ENCODE peak calls at places on chromosomes 4 and X, in nine cellular contexts. One of them, this sample, is unnamed.

GRCh38 chr4:57548856-57549255 is 438.7 kb upstream of the IGFBP7 start:
- DNase-seq in HCT116: no peak
- DNase-seq in MM.1S: no peak
- DNase-seq in OCI-LY7: no peak
- DNase-seq in GM23338: no peak
- DNase-seq in GM23248: no peak
- DNase-seq in neural progenitor cell: no peak
- DNase-seq in SK-N-SH: peak
- DNase-seq in hepatocyte: no peak
- DNase-seq in this sample: no peak

GRCh38 chr4:4969298-4969697 is 50.0 kb downstream of the CYTL1 start:
- DNase-seq in hepatocyte: no peak
- DNase-seq in SK-N-SH: no peak
- DNase-seq in OCI-LY7: no peak
- DNase-seq in neural progenitor cell: no peak
- DNase-seq in GM23338: no peak
- DNase-seq in HCT116: peak
- DNase-seq in MM.1S: no peak
- DNase-seq in GM23248: peak
- DNase-seq in this sample: peak

GRCh38 chrX:13254076-13254785 is 65.6 kb downstream of the ATXN3L start:
- DNase-seq in MM.1S: peak
- DNase-seq in OCI-LY7: peak
- DNase-seq in HCT116: no peak
- DNase-seq in SK-N-SH: no peak
- DNase-seq in hepatocyte: peak
- DNase-seq in neural progenitor cell: peak
- DNase-seq in GM23248: peak
- DNase-seq in GM23338: no peak
- DNase-seq in this sample: peak

GRCh38 chr4:47662975-47663374 is 174.9 kb downstream of the CORIN start:
- DNase-seq in GM23248: peak
- DNase-seq in GM23338: peak
- DNase-seq in MM.1S: peak
- DNase-seq in SK-N-SH: no peak
- DNase-seq in neural progenitor cell: peak
- DNase-seq in HCT116: peak
- DNase-seq in OCI-LY7: peak
- DNase-seq in hepatocyte: no peak
- DNase-seq in this sample: peak

GRCh38 chr4:153483432-153484418 is 17.6 kb downstream of the TMEM131L start:
- DNase-seq in HCT116: no peak
- DNase-seq in MM.1S: no peak
- DNase-seq in OCI-LY7: no peak
- DNase-seq in GM23248: no peak
- DNase-seq in GM23338: no peak
- DNase-seq in neural progenitor cell: no peak
- DNase-seq in hepatocyte: no peak
- DNase-seq in SK-N-SH: no peak
- DNase-seq in this sample: no peak

GRCh38 chr4:131054489-131055019 is 1958.6 kb downstream of the C4orf33 start:
- DNase-seq in neural progenitor cell: peak
- DNase-seq in hepatocyte: no peak
- DNase-seq in MM.1S: no peak
- DNase-seq in SK-N-SH: no peak
- DNase-seq in OCI-LY7: no peak
- DNase-seq in GM23338: peak
- DNase-seq in HCT116: peak
- DNase-seq in GM23248: no peak
- DNase-seq in this sample: no peak

GRCh38 chrX:150772150-150772970 is 79.2 kb downstream of the MTMR1 start:
- DNase-seq in GM23248: peak
- DNase-seq in MM.1S: peak
- DNase-seq in SK-N-SH: peak
- DNase-seq in hepatocyte: peak
- DNase-seq in HCT116: peak
- DNase-seq in OCI-LY7: peak
- DNase-seq in neural progenitor cell: peak
- DNase-seq in GM23338: peak
- DNase-seq in this sample: peak

GRCh38 chrX:72540318-72540717 is 32.3 kb downstream of the HDAC8 start:
- DNase-seq in SK-N-SH: peak
- DNase-seq in neural progenitor cell: no peak
- DNase-seq in GM23248: peak
- DNase-seq in OCI-LY7: peak
- DNase-seq in MM.1S: no peak
- DNase-seq in hepatocyte: peak
- DNase-seq in HCT116: no peak
- DNase-seq in GM23338: peak
- DNase-seq in this sample: peak

GRCh38 chr4:128782875-128783614 is 26.5 kb upstream of the JADE1 start:
- DNase-seq in GM23248: peak
- DNase-seq in OCI-LY7: no peak
- DNase-seq in SK-N-SH: no peak
- DNase-seq in neural progenitor cell: no peak
- DNase-seq in HCT116: no peak
- DNase-seq in MM.1S: no peak
- DNase-seq in GM23338: no peak
- DNase-seq in hepatocyte: no peak
- DNase-seq in this sample: peak

GRCh38 chr4:3294401-3295241 is 1.8 kb downstream of the RGS12 start:
- DNase-seq in OCI-LY7: no peak
- DNase-seq in hepatocyte: no peak
- DNase-seq in MM.1S: no peak
- DNase-seq in HCT116: no peak
- DNase-seq in GM23248: no peak
- DNase-seq in SK-N-SH: no peak
- DNase-seq in GM23338: no peak
- DNase-seq in neural progenitor cell: no peak
- DNase-seq in this sample: no peak

GRCh38 chr4:113574636-113575103 is 186.9 kb downstream of the CAMK2D start:
- DNase-seq in MM.1S: no peak
- DNase-seq in SK-N-SH: no peak
- DNase-seq in GM23248: peak
- DNase-seq in HCT116: no peak
- DNase-seq in neural progenitor cell: peak
- DNase-seq in hepatocyte: peak
- DNase-seq in GM23338: no peak
- DNase-seq in OCI-LY7: peak
- DNase-seq in this sample: no peak

GRCh38 chr4:78938474-78938867 is 767 bp downstream of the PAQR3 start:
- DNase-seq in GM23248: peak
- DNase-seq in OCI-LY7: no peak
- DNase-seq in neural progenitor cell: no peak
- DNase-seq in hepatocyte: no peak
- DNase-seq in SK-N-SH: no peak
- DNase-seq in GM23338: no peak
- DNase-seq in HCT116: no peak
- DNase-seq in MM.1S: no peak
- DNase-seq in this sample: no peak

DNA sequence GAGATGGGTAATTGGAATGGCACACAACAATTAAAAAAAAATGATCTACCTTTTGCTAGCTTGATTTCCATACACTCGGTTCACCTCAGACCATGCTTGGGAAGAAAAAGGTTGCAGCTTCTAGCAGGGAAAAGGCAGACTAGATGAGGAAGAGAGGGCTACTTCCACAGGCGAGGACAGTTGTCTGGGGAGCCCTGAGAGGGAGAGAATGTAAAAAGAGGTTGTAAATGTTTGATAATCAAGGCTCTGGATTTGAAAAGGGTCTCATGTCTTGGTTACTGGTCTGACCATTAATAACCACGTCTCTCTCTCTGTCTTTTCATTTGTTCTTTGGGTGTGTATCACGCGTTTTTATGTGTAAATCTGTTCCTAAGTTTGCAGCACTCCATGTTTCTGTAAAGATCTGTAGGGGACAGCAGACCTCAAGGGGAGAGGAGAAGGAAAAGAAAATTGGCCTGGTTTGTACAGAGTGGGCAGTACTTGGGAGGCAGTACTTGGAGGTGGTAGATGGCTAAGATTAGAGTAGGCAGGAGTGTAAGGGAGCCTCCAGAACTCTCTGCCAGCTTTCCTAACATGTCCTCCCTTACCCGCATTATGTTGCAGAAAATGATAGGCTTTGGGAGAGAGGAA is 750 bp downstream of the ARMCX5 start:
- DNase-seq in HCT116: no peak
- DNase-seq in neural progenitor cell: no peak
- DNase-seq in MM.1S: no peak
- DNase-seq in SK-N-SH: no peak
- DNase-seq in OCI-LY7: no peak
- DNase-seq in hepatocyte: peak
- DNase-seq in GM23338: peak
- DNase-seq in GM23248: peak
- DNase-seq in this sample: peak
- TF ChIP-seq EZH2phosphoT487 in HCT116: no peak
- TF ChIP-seq EZH2phosphoT487 in neural progenitor cell: no peak
- TF ChIP-seq EZH2phosphoT487 in MM.1S: no peak
- TF ChIP-seq EZH2phosphoT487 in SK-N-SH: no peak
- TF ChIP-seq EZH2phosphoT487 in OCI-LY7: no peak
- TF ChIP-seq EZH2phosphoT487 in hepatocyte: no peak
- TF ChIP-seq EZH2phosphoT487 in GM23338: no peak
- TF ChIP-seq EZH2phosphoT487 in GM23248: no peak
- TF ChIP-seq EZH2phosphoT487 in this sample: no peak

GRCh38 chrX:276588-277171 is 4.5 kb upstream of the PLCXD1 start:
- DNase-seq in HCT116: no peak
- DNase-seq in GM23338: no peak
- DNase-seq in GM23248: peak
- DNase-seq in OCI-LY7: no peak
- DNase-seq in SK-N-SH: peak
- DNase-seq in MM.1S: no peak
- DNase-seq in neural progenitor cell: peak
- DNase-seq in hepatocyte: peak
- DNase-seq in this sample: peak
- TF ChIP-seq EZH2phosphoT487 in HCT116: no peak
- TF ChIP-seq EZH2phosphoT487 in GM23338: no peak
- TF ChIP-seq EZH2phosphoT487 in GM23248: no peak
- TF ChIP-seq EZH2phosphoT487 in OCI-LY7: no peak
- TF ChIP-seq EZH2phosphoT487 in SK-N-SH: no peak
- TF ChIP-seq EZH2phosphoT487 in MM.1S: no peak
- TF ChIP-seq EZH2phosphoT487 in neural progenitor cell: no peak
- TF ChIP-seq EZH2phosphoT487 in hepatocyte: no peak
- TF ChIP-seq EZH2phosphoT487 in this sample: no peak

GRCh38 chr4:105710012-105710600 is 1.5 kb downstream of the GSTCD start:
- DNase-seq in hepatocyte: no peak
- DNase-seq in MM.1S: no peak
- DNase-seq in GM23338: peak
- DNase-seq in neural progenitor cell: no peak
- DNase-seq in OCI-LY7: no peak
- DNase-seq in HCT116: no peak
- DNase-seq in SK-N-SH: peak
- DNase-seq in GM23248: no peak
- DNase-seq in this sample: no peak
- TF ChIP-seq EZH2phosphoT487 in hepatocyte: no peak
- TF ChIP-seq EZH2phosphoT487 in MM.1S: no peak
- TF ChIP-seq EZH2phosphoT487 in GM23338: no peak
- TF ChIP-seq EZH2phosphoT487 in neural progenitor cell: no peak
- TF ChIP-seq EZH2phosphoT487 in OCI-LY7: no peak
- TF ChIP-seq EZH2phosphoT487 in HCT116: no peak
- TF ChIP-seq EZH2phosphoT487 in SK-N-SH: no peak
- TF ChIP-seq EZH2phosphoT487 in GM23248: no peak
- TF ChIP-seq EZH2phosphoT487 in this sample: no peak

DNA sequence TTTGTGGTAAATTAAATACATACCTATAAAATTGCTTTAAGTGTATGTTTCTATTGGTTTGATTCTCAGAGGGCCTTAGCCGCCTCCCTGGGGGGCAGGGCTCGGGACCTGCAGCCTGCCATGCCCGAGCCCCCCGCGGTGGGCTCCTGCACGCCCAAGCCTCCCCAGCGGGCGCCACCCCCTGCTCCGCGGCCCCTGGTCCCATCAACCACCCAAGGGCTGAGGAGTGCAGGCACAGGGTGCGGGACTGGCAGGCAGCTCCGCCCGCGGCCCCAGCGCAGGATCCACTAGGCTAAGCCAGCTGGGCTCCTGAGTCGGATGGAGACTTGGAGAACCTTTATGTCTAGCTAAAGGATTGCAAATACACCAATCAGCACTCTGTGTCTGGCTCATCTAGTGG is 108.3 kb upstream of the INPP4B start:
- DNase-seq in hepatocyte: no peak
- DNase-seq in neural progenitor cell: no peak
- DNase-seq in GM23248: no peak
- DNase-seq in GM23338: no peak
- DNase-seq in SK-N-SH: no peak
- DNase-seq in MM.1S: no peak
- DNase-seq in OCI-LY7: no peak
- DNase-seq in HCT116: no peak
- DNase-seq in this sample: no peak
- TF ChIP-seq EZH2phosphoT487 in hepatocyte: no peak
- TF ChIP-seq EZH2phosphoT487 in neural progenitor cell: no peak
- TF ChIP-seq EZH2phosphoT487 in GM23248: no peak
- TF ChIP-seq EZH2phosphoT487 in GM23338: no peak
- TF ChIP-seq EZH2phosphoT487 in SK-N-SH: no peak
- TF ChIP-seq EZH2phosphoT487 in MM.1S: no peak
- TF ChIP-seq EZH2phosphoT487 in OCI-LY7: no peak
- TF ChIP-seq EZH2phosphoT487 in HCT116: no peak
- TF ChIP-seq EZH2phosphoT487 in this sample: no peak

GRCh38 chr4:146095091-146095690 is 80.3 kb upstream of the LSM6 start:
- DNase-seq in GM23338: peak
- DNase-seq in MM.1S: peak
- DNase-seq in GM23248: peak
- DNase-seq in HCT116: peak
- DNase-seq in OCI-LY7: peak
- DNase-seq in SK-N-SH: peak
- DNase-seq in hepatocyte: peak
- DNase-seq in neural progenitor cell: peak
- DNase-seq in this sample: peak
- TF ChIP-seq EZH2phosphoT487 in GM23338: no peak
- TF ChIP-seq EZH2phosphoT487 in MM.1S: no peak
- TF ChIP-seq EZH2phosphoT487 in GM23248: no peak
- TF ChIP-seq EZH2phosphoT487 in HCT116: no peak
- TF ChIP-seq EZH2phosphoT487 in OCI-LY7: no peak
- TF ChIP-seq EZH2phosphoT487 in SK-N-SH: no peak
- TF ChIP-seq EZH2phosphoT487 in hepatocyte: no peak
- TF ChIP-seq EZH2phosphoT487 in neural progenitor cell: no peak
- TF ChIP-seq EZH2phosphoT487 in this sample: no peak

GRCh38 chr4:138828926-138829325 is 186.7 kb upstream of the NOCT start:
- DNase-seq in SK-N-SH: no peak
- DNase-seq in MM.1S: no peak
- DNase-seq in HCT116: no peak
- DNase-seq in GM23338: no peak
- DNase-seq in OCI-LY7: no peak
- DNase-seq in neural progenitor cell: no peak
- DNase-seq in hepatocyte: no peak
- DNase-seq in GM23248: no peak
- DNase-seq in this sample: no peak
- TF ChIP-seq EZH2phosphoT487 in SK-N-SH: no peak
- TF ChIP-seq EZH2phosphoT487 in MM.1S: no peak
- TF ChIP-seq EZH2phosphoT487 in HCT116: no peak
- TF ChIP-seq EZH2phosphoT487 in GM23338: no peak
- TF ChIP-seq EZH2phosphoT487 in OCI-LY7: no peak
- TF ChIP-seq EZH2phosphoT487 in neural progenitor cell: no peak
- TF ChIP-seq EZH2phosphoT487 in hepatocyte: no peak
- TF ChIP-seq EZH2phosphoT487 in GM23248: no peak
- TF ChIP-seq EZH2phosphoT487 in this sample: no peak

This sample was measured in PC-3.